ENCODE peak calls at places on chromosomes 3 and 15, in four cellular contexts. S is activated T-cell treated with anti-CD3 and anti-CD28 coated beads for 1 hour; P is adrenal gland; V is stimulated activated CD8-positive, alpha-beta memory T cell treated with anti-CD3 and anti-CD28 coated beads, Interleukin-12 subunit alpha, Interleukin-12 subunit beta, amount 100 ng/mL, for 4 hours. C is an unnamed sample.

GRCh38 chr15:97446138-97446537 is 514.4 kb upstream of the ARRDC4 start:
- DNase-seq in S (no peak), P (no peak), V (no peak), C (no peak)

GRCh38 chr15:52797625-52798501 is 7.7 kb upstream of the ONECUT1 start:
- DNase-seq in V (no peak), S (no peak), P (no peak), C (no peak)

GRCh38 chr3:51637941-51638471 is 33.0 kb upstream of the TEX264 start:
- DNase-seq in S (no peak), P (peak), V (no peak), C (no peak)

GRCh38 chr3:122642935-122643334 is 37.7 kb upstream of the PARP14 start:
- DNase-seq in V (no peak), P (no peak), S (no peak), C (no peak)

GRCh38 chr3:186109897-186110803 is 1.3 kb upstream of the ETV5 start:
- DNase-seq in P (peak), V (no peak), S (no peak), C (peak)

GRCh38 chr3:189122120-189122519 is 49.7 kb upstream of the TPRG1 start:
- DNase-seq in S (no peak), P (no peak), V (no peak), C (no peak)

GRCh38 chr3:15405448-15406050 is 21.8 kb downstream of the METTL6 start:
- DNase-seq in S (no peak), V (no peak), P (no peak), C (no peak)

GRCh38 chr3:120151796-120152195 is 57.5 kb upstream of the GSK3B start:
- DNase-seq in P (no peak), V (no peak), S (no peak), C (no peak)

GRCh38 chr15:55327392-55327791 is 8.4 kb downstream of the PIGB start:
- DNase-seq in P (no peak), S (no peak), V (no peak), C (no peak)

GRCh38 chr3:174016186-174016585 is 618.6 kb downstream of the NLGN1 start:
- DNase-seq in V (no peak), P (no peak), S (no peak), C (no peak)

GRCh38 chr3:101261506-101261905 is 58.9 kb downstream of the IMPG2 start:
- DNase-seq in S (no peak), V (no peak), P (no peak), C (no peak)

GRCh38 chr3:197907196-197907595 is 42.8 kb upstream of the RPL35A start:
- DNase-seq in P (no peak), V (no peak), S (no peak), C (no peak)

GRCh38 chr15:61195116-61196002 is 33.7 kb downstream of the RORA start:
- DNase-seq in P (no peak), S (no peak), V (no peak), C (no peak)

GRCh38 chr3:65597225-65597951 is 441.3 kb downstream of the MAGI1 start:
- DNase-seq in V (no peak), P (no peak), S (no peak), C (peak)

GRCh38 chr15:51830279-51830806 is 890 bp downstream of the TMOD3 start:
- DNase-seq in V (no peak), P (no peak), S (no peak), C (no peak)

GRCh38 chr3:140062461-140062860 is 127.5 kb downstream of the CLSTN2 start:
- DNase-seq in V (no peak), S (no peak), P (no peak), C (no peak)

GRCh38 chr3:66014641-66015040 is 24.1 kb downstream of the MAGI1 start:
- DNase-seq in S (no peak), V (no peak), P (no peak), C (no peak)

GRCh38 chr15:100788080-100788730 is 91.4 kb upstream of the ALDH1A3 start:
- DNase-seq in V (no peak), S (no peak), P (no peak), C (no peak)

GRCh38 chr15:38297623-38298388 is 45.2 kb downstream of the SPRED1 start:
- DNase-seq in V (no peak), P (no peak), S (no peak), C (no peak)

GRCh38 chr15:92908369-92909057 is 8.4 kb downstream of the CHD2 start:
- DNase-seq in V (no peak), P (no peak), S (no peak), C (no peak)

GRCh38 chr15:28190391-28191174 is 91.5 kb upstream of the OCA2 start:
- DNase-seq in V (no peak), S (no peak), P (no peak), C (no peak)

GRCh38 chr3:195208631-195209030 is 62.3 kb downstream of the XXYLT1 start:
- DNase-seq in P (peak), V (no peak), S (no peak), C (no peak)

GRCh38 chr15:86691091-86691490 is 611.4 kb downstream of the AGBL1 start:
- DNase-seq in V (no peak), P (no peak), S (no peak), C (peak)

GRCh38 chr15:100279849-100280248 is 61.9 kb downstream of the ADAMTS17 start:
- DNase-seq in S (no peak), P (no peak), V (no peak), C (no peak)

GRCh38 chr3:167733961-167734497 is 663 bp downstream of the PDCD10 start:
- DNase-seq in S (no peak), V (no peak), P (no peak), C (no peak)

GRCh38 chr15:56965614-56966013 is 47.2 kb downstream of the TCF12 start:
- DNase-seq in P (no peak), V (no peak), S (no peak), C (no peak)

GRCh38 chr3:12824299-12824698 is 17.1 kb downstream of the RPL32 start:
- DNase-seq in P (no peak), S (no peak), V (no peak), C (no peak)

GRCh38 chr3:132695006-132695405 is 27.2 kb downstream of the NPHP3 start:
- DNase-seq in S (no peak), V (no peak), P (no peak), C (no peak)

GRCh38 chr15:62254137-62254934 is 89.3 kb upstream of the C2CD4B start:
- DNase-seq in V (no peak), P (peak), S (peak), C (peak)

GRCh38 chr15:27826411-27826810 is 272.7 kb downstream of the OCA2 start:
- DNase-seq in P (no peak), S (no peak), V (no peak), C (no peak)

C was measured in right cardiac atrium.